ENCODE peak calls at places on chromosomes 3 and 15, in four cellular contexts. M is left lung, A is choroid plexus epithelial cell, Y is neural progenitor cell. K is an unnamed sample.

GRCh38 chr3:128052831-128053419 is 688 bp downstream of the SEC61A1 start:
- DNase-seq in M (no peak), A (no peak), Y (peak; percentile 9), K (no peak)

GRCh38 chr3:31250116-31250813 is 282.5 kb upstream of the STT3B start:
- DNase-seq in M (no peak), A (no peak), Y (no peak), K (no peak)

GRCh38 chr3:118476885-118477618 is 557.6 kb downstream of the IGSF11 start:
- DNase-seq in M (no peak), A (no peak), Y (no peak), K (no peak)

GRCh38 chr15:52262364-52262763 is 33.2 kb downstream of the MYO5C start:
- DNase-seq in M (no peak), A (no peak), Y (no peak), K (no peak)

GRCh38 chr15:63979227-63979793 is 67.0 kb downstream of the DAPK2 start:
- DNase-seq in M (no peak), A (no peak), Y (no peak), K (no peak)

GRCh38 chr15:86483936-86484335 is 404.3 kb downstream of the AGBL1 start:
- DNase-seq in M (no peak), A (no peak), Y (no peak), K (no peak)

GRCh38 chr15:85750319-85750806 is 44.4 kb downstream of the KLHL25 start:
- DNase-seq in M (peak; percentile 79), A (peak; percentile 57), Y (peak; percentile 43), K (no peak)

GRCh38 chr3:170154569-170155143 is 26.9 kb downstream of the PHC3 start:
- DNase-seq in M (no peak), A (no peak), Y (peak; percentile 2), K (no peak)

GRCh38 chr15:90665288-90666134 is 51.6 kb upstream of the BLM start:
- DNase-seq in M (peak; percentile 78), A (peak; percentile 62), Y (no peak), K (peak; percentile 36)

GRCh38 chr15:72796515-72797337 is 13.2 kb upstream of the ADPGK start:
- DNase-seq in M (peak; percentile 68), A (peak; percentile 33), Y (peak; percentile 81), K (peak; percentile 59)
- TF ChIP-seq CTCF in M (peak; percentile 56), A (no peak), Y (peak; percentile 72), K (peak; percentile 65)

DNA sequence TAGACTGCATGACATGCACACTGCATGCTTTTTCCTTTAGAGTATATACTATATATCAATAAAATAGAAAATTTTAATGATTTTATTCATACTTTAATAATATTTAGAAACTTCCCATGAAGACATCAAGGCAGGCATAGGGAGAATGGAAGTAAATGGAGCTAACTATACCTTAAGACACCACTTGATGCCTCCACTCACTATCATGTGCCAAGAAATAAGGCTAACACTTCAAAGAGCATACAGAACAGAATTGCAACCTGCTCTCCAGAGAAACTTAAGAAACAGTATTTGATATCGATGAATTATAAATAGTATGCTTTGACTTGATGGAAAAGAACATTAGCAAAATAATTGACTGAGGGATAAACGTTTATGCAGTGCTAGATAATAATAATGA is 192.6 kb upstream of the MBNL1 start:
- DNase-seq in M (no peak), A (peak; percentile 63), Y (no peak), K (no peak)
- TF ChIP-seq CTCF in M (no peak), A (peak; percentile 22), Y (no peak), K (no peak)

GRCh38 chr3:112437146-112438022 is 61.9 kb downstream of the BTLA start:
- DNase-seq in M (no peak), A (peak; percentile 83), Y (peak; percentile 4), K (no peak)
- TF ChIP-seq CTCF in M (peak; percentile 18), A (peak; percentile 72), Y (peak; percentile 47), K (peak; percentile 12)

GRCh38 chr3:1616715-1617114 is 482.0 kb upstream of the CNTN4 start:
- DNase-seq in M (no peak), A (no peak), Y (no peak), K (no peak)

GRCh38 chr3:1609416-1609815 is 489.2 kb upstream of the CNTN4 start:
- DNase-seq in M (no peak), A (no peak), Y (no peak), K (no peak)

GRCh38 chr3:1613962-1614361 is 484.7 kb upstream of the CNTN4 start:
- DNase-seq in M (no peak), A (no peak), Y (no peak), K (no peak)

DNA sequence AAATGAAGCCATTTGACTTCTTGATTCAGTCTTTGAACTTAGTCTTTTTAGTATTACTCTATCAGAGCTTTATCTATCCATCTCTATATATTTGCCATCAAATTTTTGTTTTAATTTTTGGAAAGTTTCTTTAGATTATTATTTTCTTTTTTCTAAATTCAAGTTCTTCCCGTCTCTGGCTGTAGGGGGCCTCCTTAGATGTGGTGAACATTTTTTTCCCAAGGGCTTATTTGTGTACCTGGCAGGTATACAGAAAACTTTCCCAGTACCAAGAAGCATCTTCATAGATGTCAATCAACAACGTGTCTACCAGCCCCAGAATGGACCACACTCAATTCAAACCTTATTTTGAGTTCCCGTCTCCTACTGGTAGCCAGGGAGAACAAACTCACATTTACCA is 486.8 kb upstream of the CNTN4 start:
- DNase-seq in M (no peak), A (no peak), Y (no peak), K (no peak)
- TF ChIP-seq CTCF in M (no peak), A (no peak), Y (peak; percentile 30), K (no peak)

GRCh38 chr3:68504185-68504584 is 428.2 kb downstream of the TAFA4 start:
- DNase-seq in M (no peak), A (no peak), Y (peak; percentile 64), K (no peak)
- TF ChIP-seq CTCF in M (no peak), A (no peak), Y (no peak), K (no peak)

K was measured in natural killer cell.